ENCODE peak calls at places on chromosomes 2 and 18, in five cellular contexts. One of them, this sample, is unnamed.

GRCh38 chr2:195594916-195595694 is 61.9 kb upstream of the SLC39A10 start:
- DNase-seq in HepG2: no peak
- DNase-seq in neuronal stem cell: no peak
- DNase-seq in tibial artery: no peak
- DNase-seq in naive thymus-derived CD4-positive, alpha-beta T cell: no peak
- DNase-seq in this sample: no peak

GRCh38 chr2:207113403-207113802 is 52.3 kb downstream of the KLF7 start:
- DNase-seq in HepG2: no peak
- DNase-seq in neuronal stem cell: no peak
- DNase-seq in tibial artery: no peak
- DNase-seq in naive thymus-derived CD4-positive, alpha-beta T cell: no peak
- DNase-seq in this sample: no peak

GRCh38 chr2:219331560-219332213 is 857 bp downstream of the RESP18 start:
- DNase-seq in HepG2: no peak
- DNase-seq in neuronal stem cell: peak; percentile 63
- DNase-seq in tibial artery: peak; percentile 53
- DNase-seq in naive thymus-derived CD4-positive, alpha-beta T cell: peak; percentile 7
- DNase-seq in this sample: peak; percentile 65

GRCh38 chr2:226300487-226300886 is 499.1 kb downstream of the IRS1 start:
- DNase-seq in HepG2: no peak
- DNase-seq in neuronal stem cell: no peak
- DNase-seq in tibial artery: no peak
- DNase-seq in naive thymus-derived CD4-positive, alpha-beta T cell: no peak
- DNase-seq in this sample: no peak

GRCh38 chr2:223042704-223043118 is 9.3 kb upstream of the KCNE4 start:
- DNase-seq in HepG2: no peak
- DNase-seq in neuronal stem cell: no peak
- DNase-seq in tibial artery: no peak
- DNase-seq in naive thymus-derived CD4-positive, alpha-beta T cell: no peak
- DNase-seq in this sample: no peak

GRCh38 chr2:180203972-180204371 is 196.9 kb upstream of the CWC22 start:
- DNase-seq in HepG2: no peak
- DNase-seq in neuronal stem cell: no peak
- DNase-seq in tibial artery: no peak
- DNase-seq in naive thymus-derived CD4-positive, alpha-beta T cell: no peak
- DNase-seq in this sample: no peak

GRCh38 chr2:45816273-45816672 is 164.8 kb downstream of the PRKCE start:
- DNase-seq in HepG2: no peak
- DNase-seq in neuronal stem cell: no peak
- DNase-seq in tibial artery: peak; percentile 73
- DNase-seq in naive thymus-derived CD4-positive, alpha-beta T cell: no peak
- DNase-seq in this sample: no peak

GRCh38 chr2:226564667-226565066 is 235.0 kb downstream of the IRS1 start:
- DNase-seq in HepG2: no peak
- DNase-seq in neuronal stem cell: no peak
- DNase-seq in tibial artery: no peak
- DNase-seq in naive thymus-derived CD4-positive, alpha-beta T cell: no peak
- DNase-seq in this sample: no peak

GRCh38 chr2:36818542-36818941 is 122.0 kb downstream of the VIT start:
- DNase-seq in HepG2: no peak
- DNase-seq in neuronal stem cell: no peak
- DNase-seq in tibial artery: no peak
- DNase-seq in naive thymus-derived CD4-positive, alpha-beta T cell: no peak
- DNase-seq in this sample: no peak

GRCh38 chr18:2723207-2723606 is 67.7 kb downstream of the SMCHD1 start:
- DNase-seq in HepG2: no peak
- DNase-seq in neuronal stem cell: no peak
- DNase-seq in tibial artery: no peak
- DNase-seq in naive thymus-derived CD4-positive, alpha-beta T cell: no peak
- DNase-seq in this sample: no peak

GRCh38 chr2:107811982-107812381 is 14.7 kb upstream of the RGPD4 start:
- DNase-seq in HepG2: no peak
- DNase-seq in neuronal stem cell: no peak
- DNase-seq in tibial artery: no peak
- DNase-seq in naive thymus-derived CD4-positive, alpha-beta T cell: no peak
- DNase-seq in this sample: no peak

GRCh38 chr2:235382091-235383000 is 111.5 kb upstream of the AGAP1 start:
- DNase-seq in HepG2: no peak
- DNase-seq in neuronal stem cell: no peak
- DNase-seq in tibial artery: no peak
- DNase-seq in naive thymus-derived CD4-positive, alpha-beta T cell: no peak
- DNase-seq in this sample: no peak

GRCh38 chr2:189178007-189178406 is 1.6 kb downstream of the COL5A2 start:
- DNase-seq in HepG2: no peak
- DNase-seq in neuronal stem cell: no peak
- DNase-seq in tibial artery: no peak
- DNase-seq in naive thymus-derived CD4-positive, alpha-beta T cell: no peak
- DNase-seq in this sample: no peak

DNA sequence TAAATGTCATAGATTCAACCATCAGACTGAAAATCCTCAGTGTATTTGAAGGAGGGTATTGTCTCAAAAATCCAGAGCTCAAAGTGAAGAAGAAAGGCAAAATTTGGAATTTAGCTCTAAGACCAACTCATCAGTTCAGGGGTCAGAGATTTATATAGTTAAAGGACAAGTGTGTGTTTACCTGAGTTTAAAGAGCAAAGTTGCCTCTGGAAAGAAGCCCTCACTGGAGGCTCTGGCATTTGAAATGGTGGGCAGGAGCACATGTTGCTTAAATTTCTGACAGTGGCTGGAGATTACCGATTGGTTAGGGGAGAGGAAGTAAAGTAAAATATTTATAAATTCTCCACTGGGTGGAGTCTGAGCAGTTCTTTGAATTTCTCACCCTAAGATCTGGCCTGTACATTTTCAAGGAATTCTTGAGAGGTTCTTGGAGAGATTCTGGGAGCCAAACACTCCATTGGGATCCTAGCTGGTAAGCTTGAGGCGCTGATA is at the start of gene KYNU:
- DNase-seq in HepG2: peak; percentile 82
- DNase-seq in neuronal stem cell: no peak
- DNase-seq in tibial artery: no peak
- DNase-seq in naive thymus-derived CD4-positive, alpha-beta T cell: no peak
- DNase-seq in this sample: no peak
- H3K4me3 ChIP-seq in HepG2: peak within 1 kb of the TSS; percentile 58
- H3K4me3 ChIP-seq in neuronal stem cell: no peak within 1 kb of the TSS
- H3K4me3 ChIP-seq in tibial artery: peak within 1 kb of the TSS; percentile 15
- H3K4me3 ChIP-seq in naive thymus-derived CD4-positive, alpha-beta T cell: no peak within 1 kb of the TSS
- H3K4me3 ChIP-seq in this sample: no peak within 1 kb of the TSS

GRCh38 chr2:176614049-176614448 is 344.8 kb downstream of the MTX2 start:
- DNase-seq in HepG2: no peak
- DNase-seq in neuronal stem cell: no peak
- DNase-seq in tibial artery: no peak
- DNase-seq in naive thymus-derived CD4-positive, alpha-beta T cell: no peak
- DNase-seq in this sample: no peak

GRCh38 chr2:176614930-176615329 is 345.7 kb downstream of the MTX2 start:
- DNase-seq in HepG2: no peak
- DNase-seq in neuronal stem cell: no peak
- DNase-seq in tibial artery: no peak
- DNase-seq in naive thymus-derived CD4-positive, alpha-beta T cell: no peak
- DNase-seq in this sample: no peak

GRCh38 chr2:176612736-176613135 is 343.5 kb downstream of the MTX2 start:
- DNase-seq in HepG2: no peak
- DNase-seq in neuronal stem cell: no peak
- DNase-seq in tibial artery: no peak
- DNase-seq in naive thymus-derived CD4-positive, alpha-beta T cell: no peak
- DNase-seq in this sample: no peak

DNA sequence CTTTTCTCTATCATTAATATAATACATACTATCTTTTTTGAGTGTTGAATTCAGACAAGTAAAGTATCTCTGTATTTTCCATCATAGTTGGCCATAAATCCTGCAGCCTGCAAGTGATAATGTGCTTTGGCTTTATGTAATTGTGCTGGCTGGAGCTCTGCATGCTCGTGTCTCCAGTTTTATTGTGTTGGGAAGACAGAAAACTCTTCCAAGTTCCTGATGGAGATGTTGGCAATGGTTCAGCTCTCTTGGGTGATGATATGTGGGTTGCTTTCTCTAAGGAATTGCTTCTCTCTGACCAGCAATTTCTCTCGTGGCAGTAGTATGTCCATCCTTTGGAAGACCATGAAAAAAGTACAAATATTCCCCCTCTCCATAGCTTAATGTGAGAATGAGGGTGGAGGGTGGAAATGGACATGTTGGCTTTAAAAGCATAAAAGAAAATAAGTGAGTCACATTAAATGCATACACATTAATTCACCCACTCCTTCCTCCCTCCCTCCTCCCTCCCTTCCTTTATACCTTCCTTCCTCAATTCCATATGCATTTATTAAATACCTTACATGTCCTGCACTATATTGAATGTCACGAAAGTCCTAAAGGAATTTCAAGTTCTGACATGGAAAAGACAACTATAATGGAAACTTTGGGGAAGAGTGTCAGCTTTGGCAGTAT is 344.3 kb downstream of the MTX2 start:
- DNase-seq in HepG2: no peak
- DNase-seq in neuronal stem cell: no peak
- DNase-seq in tibial artery: no peak
- DNase-seq in naive thymus-derived CD4-positive, alpha-beta T cell: no peak
- DNase-seq in this sample: peak; percentile 22
- H3K27ac ChIP-seq in HepG2: no peak overlapping the region
- H3K27ac ChIP-seq in neuronal stem cell: no peak overlapping the region
- H3K27ac ChIP-seq in tibial artery: no peak overlapping the region
- H3K27ac ChIP-seq in naive thymus-derived CD4-positive, alpha-beta T cell: no peak overlapping the region
- H3K27ac ChIP-seq in this sample: no peak overlapping the region

DNA sequence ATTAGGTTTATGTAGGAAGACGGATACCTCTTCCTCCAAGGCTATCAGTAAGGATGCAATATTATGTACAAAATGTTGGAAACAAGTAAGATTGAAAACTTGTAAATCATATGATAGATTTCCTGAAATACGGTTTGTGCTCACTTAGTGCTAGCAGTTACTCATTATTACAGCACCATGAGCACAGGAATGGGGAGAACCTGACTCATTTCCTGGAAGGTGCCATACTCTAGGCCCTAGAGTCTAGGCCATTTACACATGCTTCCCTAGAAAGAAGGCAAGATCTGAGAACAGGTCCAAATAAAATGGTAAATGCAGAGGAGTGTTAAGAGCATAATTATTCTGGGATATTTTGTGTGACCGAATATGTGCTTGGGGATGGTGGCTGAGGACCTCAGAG is 467.7 kb upstream of the CELF4 start:
- DNase-seq in HepG2: no peak
- DNase-seq in neuronal stem cell: no peak
- DNase-seq in tibial artery: no peak
- DNase-seq in naive thymus-derived CD4-positive, alpha-beta T cell: no peak
- DNase-seq in this sample: no peak
- H3K4me3 ChIP-seq in HepG2: no peak overlapping the region
- H3K4me3 ChIP-seq in neuronal stem cell: no peak overlapping the region
- H3K4me3 ChIP-seq in tibial artery: no peak overlapping the region
- H3K4me3 ChIP-seq in naive thymus-derived CD4-positive, alpha-beta T cell: no peak overlapping the region
- H3K4me3 ChIP-seq in this sample: no peak overlapping the region

GRCh38 chr2:203062126-203062525 is 47.5 kb downstream of the NBEAL1 start:
- DNase-seq in HepG2: no peak
- DNase-seq in neuronal stem cell: no peak
- DNase-seq in tibial artery: no peak
- DNase-seq in naive thymus-derived CD4-positive, alpha-beta T cell: no peak
- DNase-seq in this sample: no peak
- H3K27ac ChIP-seq in HepG2: no peak overlapping the region
- H3K27ac ChIP-seq in neuronal stem cell: peak overlapping the region; percentile 41
- H3K27ac ChIP-seq in tibial artery: no peak overlapping the region
- H3K27ac ChIP-seq in naive thymus-derived CD4-positive, alpha-beta T cell: no peak overlapping the region
- H3K27ac ChIP-seq in this sample: no peak overlapping the region

DNA sequence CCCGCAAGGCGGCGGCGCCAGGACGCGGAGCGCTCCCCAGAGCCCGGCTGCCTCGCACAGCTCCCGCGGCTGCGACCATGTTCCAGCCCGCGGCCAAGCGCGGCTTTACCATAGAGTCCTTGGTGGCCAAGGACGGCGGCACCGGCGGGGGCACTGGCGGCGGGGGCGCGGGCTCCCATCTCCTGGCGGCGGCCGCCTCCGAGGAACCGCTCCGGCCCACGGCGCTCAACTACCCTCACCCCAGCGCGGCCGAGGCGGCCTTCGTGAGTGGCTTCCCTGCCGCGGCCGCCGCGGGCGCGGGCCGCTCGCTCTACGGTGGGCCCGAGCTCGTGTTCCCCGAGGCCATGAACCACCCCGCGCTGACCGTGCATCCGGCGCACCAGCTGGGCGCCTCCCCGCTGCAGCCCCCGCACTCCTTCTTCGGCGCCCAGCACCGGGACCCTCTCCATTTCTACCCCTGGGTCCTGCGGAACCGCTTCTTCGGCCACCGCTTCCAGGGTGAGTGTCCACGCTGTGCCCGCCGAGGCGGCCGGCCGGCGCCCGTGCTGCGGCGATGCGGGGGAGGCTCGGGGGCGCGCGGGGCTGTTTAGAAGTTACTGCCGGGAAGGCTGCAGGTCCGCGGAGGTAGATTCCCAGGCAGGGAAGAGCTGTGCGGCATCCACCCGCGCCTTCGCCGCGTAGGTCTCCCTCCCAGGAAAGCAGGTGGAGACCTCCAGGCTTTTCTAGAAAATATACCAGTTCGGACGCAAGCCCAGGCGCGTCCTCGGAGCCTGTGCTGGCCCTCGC is 749 bp downstream of the EMX1 start:
- DNase-seq in HepG2: no peak
- DNase-seq in neuronal stem cell: no peak
- DNase-seq in tibial artery: peak; percentile 61
- DNase-seq in naive thymus-derived CD4-positive, alpha-beta T cell: peak; percentile 20
- DNase-seq in this sample: peak; percentile 45
- H3K4me3 ChIP-seq in HepG2: peak overlapping the region; percentile 69
- H3K4me3 ChIP-seq in neuronal stem cell: no peak overlapping the region
- H3K4me3 ChIP-seq in tibial artery: peak overlapping the region; percentile 48
- H3K4me3 ChIP-seq in naive thymus-derived CD4-positive, alpha-beta T cell: no peak overlapping the region
- H3K4me3 ChIP-seq in this sample: peak overlapping the region; percentile 36

GRCh38 chr18:68840554-68841263 is 42.8 kb downstream of the CCDC102B start:
- DNase-seq in HepG2: peak; percentile 41
- DNase-seq in neuronal stem cell: peak; percentile 6
- DNase-seq in tibial artery: no peak
- DNase-seq in naive thymus-derived CD4-positive, alpha-beta T cell: no peak
- DNase-seq in this sample: no peak
- H3K27ac ChIP-seq in HepG2: no peak overlapping the region
- H3K27ac ChIP-seq in neuronal stem cell: no peak overlapping the region
- H3K27ac ChIP-seq in tibial artery: no peak overlapping the region
- H3K27ac ChIP-seq in naive thymus-derived CD4-positive, alpha-beta T cell: no peak overlapping the region
- H3K27ac ChIP-seq in this sample: no peak overlapping the region

GRCh38 chr2:68248806-68249205 is 3.5 kb downstream of the PPP3R1 start:
- DNase-seq in HepG2: no peak
- DNase-seq in neuronal stem cell: no peak
- DNase-seq in tibial artery: no peak
- DNase-seq in naive thymus-derived CD4-positive, alpha-beta T cell: no peak
- DNase-seq in this sample: no peak

GRCh38 chr2:68248361-68248760 is 4.0 kb downstream of the PPP3R1 start:
- DNase-seq in HepG2: no peak
- DNase-seq in neuronal stem cell: no peak
- DNase-seq in tibial artery: no peak
- DNase-seq in naive thymus-derived CD4-positive, alpha-beta T cell: no peak
- DNase-seq in this sample: no peak

GRCh38 chr2:68244456-68244855 is 7.9 kb downstream of the PPP3R1 start:
- DNase-seq in HepG2: no peak
- DNase-seq in neuronal stem cell: no peak
- DNase-seq in tibial artery: no peak
- DNase-seq in naive thymus-derived CD4-positive, alpha-beta T cell: no peak
- DNase-seq in this sample: no peak

GRCh38 chr2:68245672-68246071 is 6.7 kb downstream of the PPP3R1 start:
- DNase-seq in HepG2: no peak
- DNase-seq in neuronal stem cell: no peak
- DNase-seq in tibial artery: no peak
- DNase-seq in naive thymus-derived CD4-positive, alpha-beta T cell: no peak
- DNase-seq in this sample: no peak

DNA sequence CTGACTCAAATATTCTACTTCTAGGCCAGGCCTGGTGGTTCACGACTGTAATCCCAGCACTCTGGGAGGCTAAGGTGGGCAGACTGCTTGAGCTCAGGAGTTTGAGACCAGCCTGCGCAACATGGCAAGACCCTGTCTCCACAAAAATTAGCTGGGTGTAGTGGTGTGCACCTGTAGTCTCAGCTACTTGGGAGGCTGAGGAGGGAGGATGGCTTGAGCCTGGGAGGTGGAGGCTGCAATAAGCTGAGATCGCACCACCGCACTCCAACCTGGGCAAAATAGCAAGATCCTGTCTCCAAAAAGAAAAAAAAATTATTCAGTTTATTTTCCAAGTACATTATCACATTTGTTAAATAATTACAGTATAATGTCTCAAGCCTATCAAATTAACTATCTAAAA is 7.3 kb downstream of the PPP3R1 start:
- DNase-seq in HepG2: no peak
- DNase-seq in neuronal stem cell: no peak
- DNase-seq in tibial artery: no peak
- DNase-seq in naive thymus-derived CD4-positive, alpha-beta T cell: no peak
- DNase-seq in this sample: no peak
- H3K4me3 ChIP-seq in HepG2: no peak overlapping the region
- H3K4me3 ChIP-seq in neuronal stem cell: no peak overlapping the region
- H3K4me3 ChIP-seq in tibial artery: no peak overlapping the region
- H3K4me3 ChIP-seq in naive thymus-derived CD4-positive, alpha-beta T cell: no peak overlapping the region
- H3K4me3 ChIP-seq in this sample: no peak overlapping the region

This sample was measured in testis.